ENCODE peak calls at places on chromosomes 5 and 9, in seven cellular contexts. S is mammary epithelial cell, M is lower leg skin, J is thoracic aorta, H is gastrocnemius medialis, X is heart right ventricle, Y is astrocyte of the spinal cord. I is an unnamed sample.

GRCh38 chr5:54291498-54291897 is 18.9 kb downstream of the ARL15 start:
- DNase-seq in S (no peak), M (no peak), J (no peak), H (no peak), X (no peak), Y (no peak), I (no peak)

GRCh38 chr5:91955610-91956009 is 572.5 kb upstream of the ARRDC3 start:
- DNase-seq in S (no peak), M (no peak), J (no peak), H (no peak), X (peak), Y (no peak), I (no peak)

GRCh38 chr5:167065784-167066183 is 1225.7 kb upstream of the WWC1 start:
- DNase-seq in S (no peak), M (no peak), J (no peak), H (no peak), X (no peak), Y (no peak), I (no peak)

GRCh38 chr9:128275198-128276007 is at the start of gene GOLGA2:
- DNase-seq in S (no peak), M (peak), J (no peak), H (no peak), X (no peak), Y (peak), I (peak)

GRCh38 chr9:97132865-97133264 is 93.9 kb upstream of the CTSV start:
- DNase-seq in S (no peak), M (no peak), J (no peak), H (no peak), X (no peak), Y (no peak), I (no peak)

GRCh38 chr9:109745335-109746283 is 34.4 kb upstream of the PALM2AKAP2 start:
- DNase-seq in S (peak), M (peak), J (peak), H (peak), X (peak), Y (peak), I (peak)

GRCh38 chr5:142717582-142718215 is 31.8 kb upstream of the FGF1 start:
- DNase-seq in S (peak), M (peak), J (no peak), H (no peak), X (no peak), Y (peak), I (peak)

GRCh38 chr9:127122176-127123151 is at the start of gene ANGPTL2:
- DNase-seq in S (peak), M (peak), J (peak), H (peak), X (peak), Y (peak), I (peak)

GRCh38 chr9:93911136-93911745 is 43.9 kb downstream of the BARX1 start:
- DNase-seq in S (no peak), M (no peak), J (no peak), H (no peak), X (no peak), Y (no peak), I (no peak)

GRCh38 chr5:61599370-61600140 is 267.5 kb downstream of the ZSWIM6 start:
- DNase-seq in S (no peak), M (no peak), J (no peak), H (no peak), X (no peak), Y (peak), I (peak)

GRCh38 chr5:132293066-132293991 is 865 bp upstream of the SLC22A4 start:
- DNase-seq in S (peak), M (peak), J (peak), H (peak), X (peak), Y (peak), I (peak)

GRCh38 chr5:172167893-172168292 is 20.1 kb downstream of the STK10 start:
- DNase-seq in S (no peak), M (no peak), J (no peak), H (peak), X (peak), Y (no peak), I (no peak)

GRCh38 chr9:98667241-98667640 is 41.5 kb downstream of the GABBR2 start:
- DNase-seq in S (no peak), M (no peak), J (no peak), H (no peak), X (no peak), Y (no peak), I (no peak)

GRCh38 chr5:155926011-155926410 is 401.0 kb upstream of the SGCD start:
- DNase-seq in S (no peak), M (no peak), J (no peak), H (no peak), X (no peak), Y (peak), I (no peak)

GRCh38 chr5:154571325-154572035 is 93.5 kb upstream of the HAND1 start:
- DNase-seq in S (no peak), M (peak), J (no peak), H (no peak), X (no peak), Y (no peak), I (no peak)

DNA sequence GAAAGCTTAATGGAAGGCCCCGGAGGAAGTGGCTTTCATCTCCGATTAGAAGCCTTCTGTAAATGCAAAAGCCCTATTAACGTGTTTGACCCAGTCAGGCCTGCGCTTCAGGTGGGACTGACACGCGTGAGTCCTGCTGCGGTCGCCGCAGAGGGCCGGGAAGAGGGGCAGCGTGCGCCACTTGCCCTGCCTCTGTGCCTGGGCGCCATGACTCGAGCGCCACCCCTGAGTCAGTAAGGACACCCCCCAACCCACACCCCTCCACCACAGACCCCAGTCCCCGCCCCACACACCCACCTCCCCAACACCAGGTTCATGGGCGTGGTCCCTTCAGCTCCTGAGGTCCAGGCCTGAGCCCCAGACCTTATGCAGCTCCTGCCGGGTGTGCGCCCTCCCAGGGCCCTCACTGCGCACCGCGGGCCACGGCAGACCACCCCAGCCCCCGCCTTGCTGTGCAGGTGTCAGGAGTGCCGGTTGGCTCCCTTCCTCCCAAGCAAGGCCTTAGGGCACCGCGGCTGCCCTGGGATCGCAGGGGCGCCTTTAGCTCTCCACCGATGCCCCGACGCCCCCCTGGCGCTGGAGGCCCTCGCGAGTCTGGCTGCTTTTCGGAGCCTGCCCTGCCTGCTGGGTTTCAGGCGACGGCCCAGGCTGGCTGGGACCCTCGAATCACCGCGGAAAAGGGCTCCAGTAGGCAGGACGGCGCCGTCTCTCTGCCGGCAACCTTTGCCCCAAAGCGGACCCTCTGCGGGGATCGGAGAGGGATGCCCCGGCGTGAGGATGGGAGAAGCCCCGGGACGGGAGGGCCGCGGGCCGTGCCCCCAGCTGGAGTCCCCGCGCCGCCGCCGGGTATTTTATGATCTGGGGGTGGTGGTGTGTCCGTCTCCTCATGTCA is 625 bp upstream of the OLFM1 start:
- DNase-seq in S (no peak), M (no peak), J (no peak), H (no peak), X (no peak), Y (no peak), I (no peak)
- H3K4me3 ChIP-seq in S (no peak), M (no peak), J (peak), H (peak), X (peak), Y (no peak), I (no peak)

GRCh38 chr5:77991084-77991483 is 214.9 kb upstream of the TBCA start:
- DNase-seq in S (no peak), M (no peak), J (no peak), H (no peak), X (no peak), Y (no peak), I (no peak)
- TF ChIP-seq CTCF in S (no peak), M (no peak), J (no peak), H (no peak), X (no peak), Y (no peak), I (no peak)

DNA sequence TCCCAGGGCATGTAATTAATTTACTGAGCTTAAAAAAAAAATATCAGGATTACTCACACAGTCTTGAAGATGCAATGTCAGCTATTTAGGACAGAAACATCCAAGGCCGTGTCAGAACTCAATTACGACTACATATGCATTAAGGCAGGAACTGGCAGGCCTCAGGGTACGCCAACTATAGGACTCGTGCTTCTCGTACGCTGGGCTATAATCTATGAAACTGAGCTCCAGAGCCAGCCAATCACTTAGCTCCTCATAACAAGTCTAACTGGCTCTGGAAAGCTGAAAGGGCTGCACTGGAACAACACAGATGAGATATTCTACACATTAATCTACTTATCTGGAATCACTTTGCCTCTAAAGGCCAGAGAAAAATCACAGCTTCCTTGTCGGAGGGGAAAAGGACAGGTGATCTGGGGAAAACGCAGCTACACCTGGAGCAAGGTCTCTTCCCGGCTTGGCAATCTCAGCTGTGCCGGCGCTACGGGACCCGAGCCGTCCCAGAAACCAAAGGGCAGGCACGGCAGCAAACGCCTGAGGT is 212.0 kb downstream of the DEPDC1B start:
- DNase-seq in S (no peak), M (no peak), J (no peak), H (no peak), X (no peak), Y (no peak), I (peak)
- H3K4me3 ChIP-seq in S (peak), M (no peak), J (peak), H (no peak), X (no peak), Y (no peak), I (peak)

DNA sequence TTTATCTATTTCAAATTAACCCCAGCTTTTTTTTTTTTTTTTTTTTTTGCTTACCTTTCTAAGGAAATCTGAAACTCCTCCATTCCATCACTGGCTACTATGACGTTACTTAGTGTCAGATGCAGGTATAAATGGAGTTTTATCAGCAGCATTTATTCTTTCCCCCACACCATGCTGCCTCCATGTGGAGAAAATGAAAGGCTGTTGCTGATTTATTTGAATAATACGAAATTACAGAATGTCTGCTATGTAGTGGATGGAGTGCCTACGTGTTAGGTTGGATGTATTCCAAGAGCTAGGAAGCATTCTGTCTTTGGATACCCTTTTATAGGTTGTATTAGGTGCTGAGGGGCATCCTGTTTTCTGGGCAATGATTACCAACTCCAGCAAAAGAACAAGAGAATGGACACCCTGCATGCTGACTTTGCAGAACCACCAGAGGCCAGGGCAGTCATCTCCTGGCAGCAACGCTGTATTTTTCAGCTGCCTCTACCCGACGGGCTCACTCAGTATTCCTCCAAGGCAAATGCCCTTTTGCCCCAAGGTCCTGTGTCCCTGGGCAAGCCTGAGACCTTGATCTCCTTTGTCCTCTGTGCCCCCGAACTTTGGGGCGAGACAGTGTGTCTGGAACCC is 199.5 kb downstream of the ALDH1A1 start:
- DNase-seq in S (no peak), M (no peak), J (no peak), H (no peak), X (no peak), Y (peak), I (peak)
- TF ChIP-seq CTCF in S (peak), M (no peak), J (peak), H (no peak), X (peak), Y (peak), I (peak)

DNA sequence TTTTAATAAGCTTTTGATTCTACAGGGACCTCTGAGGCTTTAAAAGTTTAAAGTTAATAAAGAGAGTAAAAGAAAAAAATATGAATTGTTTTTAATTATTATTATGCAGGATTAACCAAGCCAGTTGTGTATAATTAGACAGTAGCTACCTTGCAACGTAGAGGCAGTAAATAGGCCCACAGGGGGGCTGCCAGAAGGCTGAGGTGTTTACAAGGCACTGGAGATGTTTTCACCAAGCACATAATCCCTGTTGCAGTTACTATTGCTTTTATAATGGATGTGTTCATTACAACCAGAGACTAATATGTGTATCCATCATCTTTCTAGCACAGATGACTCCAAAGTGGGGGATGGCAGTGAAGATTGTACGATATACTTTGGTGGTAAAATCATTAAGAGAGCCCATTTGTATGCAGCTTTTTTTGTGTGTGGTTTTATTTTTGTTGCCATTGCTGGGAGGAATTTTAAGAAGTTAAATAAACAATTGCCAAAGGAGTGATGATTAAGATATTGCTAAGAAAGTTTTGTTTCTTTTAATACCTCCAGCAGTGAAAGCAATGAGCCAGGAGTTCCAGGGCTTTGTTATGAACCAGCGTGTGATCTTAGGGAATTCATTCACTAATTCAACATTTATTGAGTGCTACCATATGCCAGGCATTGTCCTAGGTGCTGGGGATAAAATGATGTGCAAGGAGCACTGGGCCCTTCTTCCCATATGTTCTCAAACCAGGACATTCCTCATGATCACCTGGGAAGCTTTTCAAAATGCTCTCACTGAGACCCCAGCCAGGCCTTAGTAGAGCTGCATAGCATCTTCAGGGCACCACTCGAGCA is 138.7 kb upstream of the EFNA5 start:
- DNase-seq in S (no peak), M (no peak), J (no peak), H (no peak), X (no peak), Y (peak), I (no peak)
- H3K4me3 ChIP-seq in S (no peak), M (no peak), J (no peak), H (no peak), X (no peak), Y (no peak), I (no peak)

GRCh38 chr9:88991066-88992030 is at the start of gene S1PR3:
- DNase-seq in S (peak), M (peak), J (no peak), H (peak), X (peak), Y (peak), I (peak)
- TF ChIP-seq CTCF in S (peak), M (no peak), J (peak), H (no peak), X (no peak), Y (no peak), I (peak)

DNA sequence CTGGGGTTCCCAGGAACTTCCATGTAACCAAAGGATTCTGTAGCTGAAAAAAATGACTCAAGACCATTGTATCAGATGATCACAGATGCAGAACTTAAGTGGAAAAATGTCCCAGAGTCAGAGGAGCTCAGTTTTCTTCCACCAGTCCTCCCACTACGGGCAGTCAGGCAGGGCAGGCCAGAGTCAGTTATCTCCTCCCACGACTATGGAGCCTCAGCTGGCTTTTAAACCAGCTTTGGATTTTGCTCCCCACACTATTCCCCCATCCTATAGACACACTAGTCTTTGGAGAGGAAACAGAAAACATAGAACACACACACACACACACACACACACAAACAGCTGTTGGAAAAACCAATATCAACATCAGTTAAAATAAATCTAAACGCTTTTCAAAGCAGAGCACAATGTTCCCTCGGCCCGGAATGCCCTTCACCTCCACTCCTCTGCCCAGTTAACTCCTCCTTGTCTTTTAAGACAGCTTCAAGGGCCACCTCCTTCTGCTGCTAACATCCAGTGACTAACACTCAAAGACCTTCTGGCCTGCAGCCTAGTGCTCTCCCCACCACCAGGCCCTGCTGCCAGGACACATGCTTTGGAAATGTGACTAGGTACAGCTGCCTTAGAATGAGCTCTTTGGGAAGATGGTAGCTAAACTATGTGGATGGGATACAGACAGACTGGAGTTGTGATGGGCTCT is 56.8 kb downstream of the NIPAL4 start:
- DNase-seq in S (peak), M (no peak), J (peak), H (peak), X (peak), Y (peak), I (peak)
- H3K4me3 ChIP-seq in S (no peak), M (no peak), J (no peak), H (no peak), X (no peak), Y (no peak), I (no peak)

GRCh38 chr5:10520716-10521115 is 43.2 kb upstream of the ANKRD33B start:
- DNase-seq in S (no peak), M (no peak), J (no peak), H (no peak), X (no peak), Y (no peak), I (peak)

GRCh38 chr5:10524376-10525123 is 39.3 kb upstream of the ANKRD33B start:
- DNase-seq in S (no peak), M (peak), J (no peak), H (peak), X (no peak), Y (peak), I (peak)

GRCh38 chr5:10522224-10522611 is 41.7 kb upstream of the ANKRD33B start:
- DNase-seq in S (no peak), M (no peak), J (no peak), H (no peak), X (no peak), Y (no peak), I (no peak)

GRCh38 chr5:10519729-10520128 is 44.1 kb upstream of the ANKRD33B start:
- DNase-seq in S (no peak), M (no peak), J (no peak), H (no peak), X (no peak), Y (no peak), I (no peak)

DNA sequence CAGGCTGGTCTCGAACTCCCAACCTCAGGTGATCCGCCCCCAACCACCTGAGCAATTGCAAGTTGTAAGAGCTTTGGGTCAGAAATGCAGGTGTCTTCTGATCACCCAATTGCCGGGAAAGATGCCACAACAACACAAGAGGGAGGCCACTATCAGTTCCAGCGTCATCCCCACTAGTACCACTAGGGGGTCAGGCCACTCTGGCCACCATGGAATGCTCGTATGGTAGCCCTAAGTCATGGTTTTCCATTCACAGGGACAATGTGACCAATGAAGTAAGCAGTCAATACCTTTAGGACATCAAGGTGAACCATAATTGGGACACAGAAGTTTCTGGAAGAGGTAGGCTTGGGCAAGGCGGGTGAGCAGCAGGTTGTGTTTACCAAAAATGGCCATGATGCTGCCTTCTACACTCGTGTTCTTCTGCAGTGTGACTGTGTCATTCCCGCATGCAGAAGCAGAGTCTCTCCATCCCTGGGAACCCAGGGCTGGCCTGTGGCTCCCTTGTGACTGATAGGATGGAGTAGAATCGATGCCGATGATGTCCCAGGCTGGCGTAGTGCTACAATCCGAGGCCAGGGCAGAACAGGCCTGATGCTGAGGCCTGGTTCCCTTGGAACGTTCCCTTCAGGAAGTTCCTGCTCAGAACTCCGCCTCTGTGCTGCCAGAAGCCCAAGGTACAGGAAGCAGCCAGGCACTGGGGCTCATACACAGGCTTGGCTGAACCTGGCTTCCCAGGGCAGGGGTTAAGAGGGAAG is 42.2 kb upstream of the ANKRD33B start:
- DNase-seq in S (no peak), M (no peak), J (no peak), H (no peak), X (no peak), Y (no peak), I (no peak)
- TF ChIP-seq CTCF in S (peak), M (no peak), J (no peak), H (no peak), X (no peak), Y (peak), I (peak)